ENCODE peak calls at places on chromosomes 11 and 22, in six cellular contexts. One of them, this sample, is unnamed.

GRCh38 chr11:19766810-19767209 is 54.2 kb downstream of the NAV2 start:
- DNase-seq in AG09319: no peak
- DNase-seq in GDM1: no peak
- DNase-seq in CD8-positive, alpha-beta memory T cell: no peak
- DNase-seq in GM12891: no peak
- DNase-seq in HEK293T: no peak
- DNase-seq in this sample: no peak

GRCh38 chr11:60208146-60208895 is 25.4 kb upstream of the MS4A6A start:
- DNase-seq in AG09319: no peak
- DNase-seq in GDM1: no peak
- DNase-seq in CD8-positive, alpha-beta memory T cell: no peak
- DNase-seq in GM12891: no peak
- DNase-seq in HEK293T: no peak
- DNase-seq in this sample: no peak

GRCh38 chr11:112697371-112697770 is 263.8 kb upstream of the NCAM1 start:
- DNase-seq in AG09319: no peak
- DNase-seq in GDM1: no peak
- DNase-seq in CD8-positive, alpha-beta memory T cell: no peak
- DNase-seq in GM12891: no peak
- DNase-seq in HEK293T: no peak
- DNase-seq in this sample: no peak

GRCh38 chr22:49373801-49374226 is 453.9 kb downstream of the BRD1 start:
- DNase-seq in AG09319: no peak
- DNase-seq in GDM1: no peak
- DNase-seq in CD8-positive, alpha-beta memory T cell: no peak
- DNase-seq in GM12891: no peak
- DNase-seq in HEK293T: no peak
- DNase-seq in this sample: no peak

GRCh38 chr11:61349189-61349751 is 12.4 kb downstream of the CYB561A3 start:
- DNase-seq in AG09319: no peak
- DNase-seq in GDM1: no peak
- DNase-seq in CD8-positive, alpha-beta memory T cell: no peak
- DNase-seq in GM12891: no peak
- DNase-seq in HEK293T: no peak
- DNase-seq in this sample: no peak

GRCh38 chr22:30045001-30045887 is 35.0 kb upstream of the HORMAD2 start:
- DNase-seq in AG09319: no peak
- DNase-seq in GDM1: no peak
- DNase-seq in CD8-positive, alpha-beta memory T cell: no peak
- DNase-seq in GM12891: no peak
- DNase-seq in HEK293T: peak
- DNase-seq in this sample: no peak

GRCh38 chr11:72641900-72642814 is 32.1 kb downstream of the PDE2A start:
- DNase-seq in AG09319: no peak
- DNase-seq in GDM1: no peak
- DNase-seq in CD8-positive, alpha-beta memory T cell: no peak
- DNase-seq in GM12891: peak
- DNase-seq in HEK293T: peak
- DNase-seq in this sample: no peak

GRCh38 chr11:115626414-115626813 is 122.2 kb upstream of the CADM1 start:
- DNase-seq in AG09319: no peak
- DNase-seq in GDM1: no peak
- DNase-seq in CD8-positive, alpha-beta memory T cell: no peak
- DNase-seq in GM12891: no peak
- DNase-seq in HEK293T: no peak
- DNase-seq in this sample: no peak

GRCh38 chr11:64624869-64625481 is 34.0 kb downstream of the SLC22A12 start:
- DNase-seq in AG09319: no peak
- DNase-seq in GDM1: peak
- DNase-seq in CD8-positive, alpha-beta memory T cell: no peak
- DNase-seq in GM12891: no peak
- DNase-seq in HEK293T: no peak
- DNase-seq in this sample: no peak

GRCh38 chr11:1228183-1228821 is 5.4 kb downstream of the MUC5B start:
- DNase-seq in AG09319: no peak
- DNase-seq in GDM1: no peak
- DNase-seq in CD8-positive, alpha-beta memory T cell: no peak
- DNase-seq in GM12891: no peak
- DNase-seq in HEK293T: no peak
- DNase-seq in this sample: no peak

GRCh38 chr11:35235944-35236666 is 97.1 kb downstream of the CD44 start:
- DNase-seq in AG09319: peak
- DNase-seq in GDM1: no peak
- DNase-seq in CD8-positive, alpha-beta memory T cell: peak
- DNase-seq in GM12891: no peak
- DNase-seq in HEK293T: no peak
- DNase-seq in this sample: no peak

GRCh38 chr22:31178859-31179258 is 18.9 kb downstream of the RNF185 start:
- DNase-seq in AG09319: no peak
- DNase-seq in GDM1: no peak
- DNase-seq in CD8-positive, alpha-beta memory T cell: no peak
- DNase-seq in GM12891: no peak
- DNase-seq in HEK293T: no peak
- DNase-seq in this sample: no peak

GRCh38 chr11:5196731-5197130 is 3.8 kb downstream of the OR51V1 start:
- DNase-seq in AG09319: no peak
- DNase-seq in GDM1: no peak
- DNase-seq in CD8-positive, alpha-beta memory T cell: no peak
- DNase-seq in GM12891: no peak
- DNase-seq in HEK293T: no peak
- DNase-seq in this sample: no peak

GRCh38 chr22:43971112-43971511 is 15.9 kb downstream of the SAMM50 start:
- DNase-seq in AG09319: no peak
- DNase-seq in GDM1: no peak
- DNase-seq in CD8-positive, alpha-beta memory T cell: no peak
- DNase-seq in GM12891: no peak
- DNase-seq in HEK293T: no peak
- DNase-seq in this sample: no peak

GRCh38 chr11:120903686-120904085 is 120.2 kb upstream of the TBCEL start:
- DNase-seq in AG09319: no peak
- DNase-seq in GDM1: no peak
- DNase-seq in CD8-positive, alpha-beta memory T cell: no peak
- DNase-seq in GM12891: no peak
- DNase-seq in HEK293T: no peak
- DNase-seq in this sample: no peak